ENCODE peak calls at places on chromosomes 1 and 21, in eight cellular contexts. T is bronchial epithelial cell, W is WTC11, D is transverse colon, V is omental fat pad, R is mesothelial cell of epicardium, Q is PC-3, F is AG09309. J is an unnamed sample.

GRCh38 chr1:9784508-9785133 is 39.1 kb downstream of the CLSTN1 start:
- DNase-seq in T (peak), W (peak), D (peak), V (no peak), R (peak), Q (peak), F (no peak), J (no peak)

GRCh38 chr1:24920155-24920925 is 9.7 kb downstream of the RUNX3 start:
- DNase-seq in T (no peak), W (no peak), D (no peak), V (no peak), R (no peak), Q (no peak), F (peak), J (no peak)

GRCh38 chr1:208170252-208170651 is 73.9 kb downstream of the PLXNA2 start:
- DNase-seq in T (no peak), W (no peak), D (no peak), V (no peak), R (no peak), Q (no peak), F (no peak), J (no peak)

GRCh38 chr1:66302184-66302742 is 231.7 kb upstream of the SGIP1 start:
- DNase-seq in T (no peak), W (no peak), D (no peak), V (no peak), R (no peak), Q (no peak), F (no peak), J (no peak)

GRCh38 chr1:172653015-172653709 is 5.7 kb upstream of the FASLG start:
- DNase-seq in T (peak), W (no peak), D (no peak), V (no peak), R (no peak), Q (peak), F (no peak), J (no peak)

GRCh38 chr1:214604543-214604942 is 1.5 kb downstream of the CENPF start:
- DNase-seq in T (peak), W (no peak), D (no peak), V (no peak), R (no peak), Q (peak), F (no peak), J (no peak)

GRCh38 chr21:42862123-42862475 is 17.2 kb downstream of the WDR4 start:
- DNase-seq in T (no peak), W (no peak), D (no peak), V (no peak), R (no peak), Q (no peak), F (no peak), J (no peak)

GRCh38 chr1:63042278-63042677 is 258.3 kb downstream of the ATG4C start:
- DNase-seq in T (no peak), W (no peak), D (no peak), V (no peak), R (no peak), Q (no peak), F (no peak), J (no peak)

GRCh38 chr1:204723131-204723787 is 37.7 kb upstream of the LRRN2 start:
- DNase-seq in T (no peak), W (no peak), D (no peak), V (no peak), R (no peak), Q (peak), F (no peak), J (no peak)

GRCh38 chr1:92755541-92756351 is 29.2 kb downstream of the EVI5 start:
- DNase-seq in T (no peak), W (no peak), D (no peak), V (no peak), R (no peak), Q (no peak), F (no peak), J (no peak)

GRCh38 chr1:47387921-47388509 is 28.1 kb upstream of the FOXE3 start:
- DNase-seq in T (no peak), W (no peak), D (no peak), V (no peak), R (no peak), Q (no peak), F (no peak), J (no peak)

GRCh38 chr21:25563399-25564116 is 43.7 kb downstream of the MRPL39 start:
- DNase-seq in T (no peak), W (no peak), D (peak), V (no peak), R (no peak), Q (no peak), F (no peak), J (no peak)

GRCh38 chr1:6299557-6300165 is 38.8 kb upstream of the GPR153 start:
- DNase-seq in T (no peak), W (no peak), D (no peak), V (no peak), R (no peak), Q (no peak), F (no peak), J (no peak)

GRCh38 chr1:201882665-201883132 is 6.0 kb upstream of the SHISA4 start:
- DNase-seq in T (peak), W (no peak), D (no peak), V (no peak), R (peak), Q (peak), F (peak), J (no peak)

GRCh38 chr1:59214764-59215208 is 82.1 kb upstream of the FGGY start:
- DNase-seq in T (no peak), W (no peak), D (no peak), V (no peak), R (no peak), Q (peak), F (no peak), J (no peak)

GRCh38 chr1:213976665-213977485 is 10.9 kb upstream of the PROX1 start:
- DNase-seq in T (no peak), W (no peak), D (no peak), V (no peak), R (no peak), Q (no peak), F (no peak), J (no peak)

GRCh38 chr21:15293251-15293650 is 228.5 kb upstream of the NRIP1 start:
- DNase-seq in T (peak), W (no peak), D (no peak), V (no peak), R (no peak), Q (peak), F (no peak), J (no peak)

GRCh38 chr1:23354260-23354659 is 10.2 kb upstream of the HNRNPR start:
- DNase-seq in T (no peak), W (no peak), D (no peak), V (no peak), R (no peak), Q (no peak), F (no peak), J (no peak)

GRCh38 chr1:218666263-218666662 is 321.1 kb downstream of the TGFB2 start:
- DNase-seq in T (no peak), W (no peak), D (no peak), V (no peak), R (no peak), Q (peak), F (no peak), J (no peak)

GRCh38 chr1:187862506-187862905 is 1033.8 kb downstream of the PLA2G4A start:
- DNase-seq in T (peak), W (no peak), D (no peak), V (no peak), R (no peak), Q (peak), F (no peak), J (no peak)

GRCh38 chr1:235051521-235051920 is 77.1 kb downstream of the TOMM20 start:
- DNase-seq in T (no peak), W (no peak), D (no peak), V (no peak), R (no peak), Q (no peak), F (no peak), J (no peak)

GRCh38 chr1:151909167-151910149 is at the start of gene THEM4:
- DNase-seq in T (peak), W (peak), D (peak), V (peak), R (peak), Q (peak), F (peak), J (peak)

GRCh38 chr1:28915036-28915895 is 897 bp downstream of the EPB41 start:
- DNase-seq in T (peak), W (peak), D (peak), V (no peak), R (peak), Q (peak), F (no peak), J (no peak)

GRCh38 chr1:94721240-94721639 is 98.9 kb upstream of the SLC44A3 start:
- DNase-seq in T (no peak), W (no peak), D (no peak), V (no peak), R (no peak), Q (no peak), F (no peak), J (no peak)

GRCh38 chr1:206878456-206878855 is 13.0 kb downstream of the IL20 start:
- DNase-seq in T (no peak), W (no peak), D (no peak), V (no peak), R (no peak), Q (peak), F (no peak), J (no peak)
- TF ChIP-seq CTCF in T (no peak), W (no peak), D (no peak), V (no peak), R (no peak), Q (peak), F (no peak), J (no peak)

DNA sequence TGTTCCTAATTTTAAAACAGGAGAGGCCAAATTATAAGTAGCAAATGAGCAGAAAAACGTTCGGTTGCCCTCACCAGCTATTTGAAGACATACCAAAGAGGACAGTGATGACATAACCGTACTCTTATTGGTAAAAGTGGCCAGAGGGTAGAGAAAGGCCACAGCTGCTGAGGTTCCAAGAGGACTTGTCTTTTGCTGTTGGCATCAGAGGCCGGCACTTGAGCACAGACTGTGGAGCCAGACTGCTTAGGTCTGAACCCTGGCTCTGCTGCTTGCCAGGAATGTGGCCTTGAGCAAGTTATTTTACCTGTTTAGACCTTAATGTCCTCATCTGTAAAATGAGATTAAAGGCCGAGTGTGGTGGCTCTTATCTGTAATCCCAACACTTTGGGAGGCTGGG is 14.9 kb downstream of the ETV3L start:
- DNase-seq in T (no peak), W (no peak), D (no peak), V (no peak), R (no peak), Q (no peak), F (no peak), J (no peak)
- TF ChIP-seq CTCF in T (no peak), W (no peak), D (no peak), V (no peak), R (no peak), Q (no peak), F (no peak), J (no peak)

DNA sequence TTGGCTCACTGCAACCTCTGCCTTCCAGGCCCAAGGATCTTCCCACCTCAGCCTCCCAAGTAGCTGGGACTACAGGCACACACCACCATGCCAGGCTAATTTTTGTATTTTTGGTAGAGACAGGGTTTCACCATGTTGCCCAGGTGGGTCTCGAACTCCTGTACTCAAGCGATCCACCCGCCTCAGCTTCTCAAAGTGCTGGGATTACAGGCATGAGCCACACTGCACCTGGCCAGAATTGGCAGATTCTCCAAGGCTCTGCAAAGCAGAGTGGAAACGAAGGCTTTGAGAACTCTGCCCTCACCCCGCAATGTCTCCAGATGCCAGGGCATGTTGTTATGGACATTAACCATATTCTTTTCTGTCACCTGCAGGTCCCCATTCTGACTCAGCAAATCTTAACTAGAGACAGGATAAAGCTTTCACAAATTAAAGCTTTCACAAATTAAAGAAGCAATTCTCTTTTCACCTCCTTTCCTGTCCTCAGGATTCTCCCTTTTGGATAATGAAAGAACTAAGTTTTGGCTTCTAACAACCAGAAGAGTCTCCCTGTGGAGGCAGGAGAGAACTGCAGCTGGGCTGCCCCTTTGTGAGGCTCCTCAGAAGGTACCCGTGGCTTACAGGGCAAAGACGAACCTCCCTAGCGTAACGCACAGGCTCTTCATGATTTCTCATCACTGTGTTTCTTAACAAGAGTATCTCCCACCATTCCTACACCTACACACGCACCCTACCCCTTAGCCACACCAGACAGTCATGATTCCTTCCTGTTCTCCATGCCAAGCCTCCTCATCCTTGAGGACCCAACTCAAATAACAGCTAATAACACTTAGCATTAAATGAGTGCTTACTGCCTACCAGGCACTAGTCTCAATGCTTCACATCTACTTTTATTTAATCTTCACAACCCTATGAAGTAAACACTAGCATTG is 29.8 kb downstream of the GPA33 start:
- DNase-seq in T (no peak), W (no peak), D (no peak), V (no peak), R (no peak), Q (peak), F (no peak), J (peak)
- TF ChIP-seq CTCF in T (peak), W (no peak), D (peak), V (no peak), R (no peak), Q (peak), F (peak), J (no peak)

DNA sequence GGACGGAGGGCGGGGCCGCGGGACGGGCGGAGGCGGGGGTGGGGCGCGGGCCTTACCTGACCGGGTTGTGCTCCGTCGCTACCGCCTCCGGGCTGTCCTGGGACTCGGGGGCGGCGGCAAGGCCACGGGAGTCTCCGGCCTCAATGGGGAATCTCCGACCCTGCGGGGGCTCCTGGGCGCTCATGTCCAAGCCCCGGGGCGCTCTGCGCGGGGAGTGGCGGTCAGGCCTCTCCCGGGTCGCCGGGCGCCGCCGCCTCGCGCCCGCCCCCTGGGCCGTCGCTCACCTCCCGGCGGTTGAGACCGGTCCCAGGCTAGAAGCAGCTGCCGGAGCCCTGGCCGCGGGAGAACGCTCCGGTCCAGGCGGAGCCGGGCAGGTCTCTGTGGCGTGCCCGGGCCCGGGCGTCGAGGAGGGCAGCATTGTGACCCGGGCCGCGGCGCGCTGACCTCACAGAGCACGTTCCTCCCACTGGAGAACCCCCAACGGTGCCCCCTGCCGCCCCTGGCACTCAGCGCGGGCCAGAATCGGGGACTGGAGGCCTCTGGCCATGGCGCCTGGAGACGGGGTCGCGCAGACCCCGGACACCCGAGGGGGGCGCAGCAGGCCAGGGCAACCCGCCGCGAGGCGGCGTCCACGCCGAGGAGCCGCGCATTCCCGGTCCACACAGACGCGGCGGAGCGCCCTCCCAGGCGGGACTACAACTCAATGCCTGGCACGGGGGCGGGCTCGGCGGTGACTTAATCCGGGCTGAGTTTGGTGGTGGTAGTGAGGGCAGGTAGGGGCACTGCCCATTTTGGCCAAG is 411 bp downstream of the FAM229A start:
- DNase-seq in T (peak), W (peak), D (peak), V (no peak), R (peak), Q (no peak), F (no peak), J (no peak)
- TF ChIP-seq CTCF in T (peak), W (no peak), D (peak), V (no peak), R (no peak), Q (peak), F (peak), J (no peak)

GRCh38 chr1:15684468-15685283 is 556 bp downstream of the PLEKHM2 start:
- DNase-seq in T (no peak), W (peak), D (peak), V (no peak), R (peak), Q (no peak), F (no peak), J (no peak)
- TF ChIP-seq CTCF in T (no peak), W (no peak), D (peak), V (no peak), R (no peak), Q (no peak), F (no peak), J (no peak)

GRCh38 chr1:116394270-116394669 is 21.2 kb downstream of the ATP1A1 start:
- DNase-seq in T (no peak), W (no peak), D (no peak), V (no peak), R (no peak), Q (no peak), F (no peak), J (no peak)

GRCh38 chr1:116400780-116401179 is 27.7 kb downstream of the ATP1A1 start:
- DNase-seq in T (no peak), W (no peak), D (no peak), V (no peak), R (no peak), Q (no peak), F (no peak), J (no peak)

GRCh38 chr1:116393792-116394191 is 20.7 kb downstream of the ATP1A1 start:
- DNase-seq in T (no peak), W (no peak), D (no peak), V (no peak), R (no peak), Q (no peak), F (no peak), J (no peak)

GRCh38 chr1:116396769-116397168 is 23.7 kb downstream of the ATP1A1 start:
- DNase-seq in T (no peak), W (no peak), D (no peak), V (no peak), R (no peak), Q (no peak), F (no peak), J (no peak)

GRCh38 chr1:116397728-116398127 is 24.7 kb downstream of the ATP1A1 start:
- DNase-seq in T (no peak), W (no peak), D (no peak), V (no peak), R (no peak), Q (no peak), F (no peak), J (no peak)
- TF ChIP-seq CTCF in T (no peak), W (no peak), D (no peak), V (no peak), R (no peak), Q (no peak), F (no peak), J (no peak)

GRCh38 chr1:178051071-178051470 is 42.8 kb upstream of the RASAL2 start:
- DNase-seq in T (no peak), W (no peak), D (no peak), V (no peak), R (no peak), Q (no peak), F (no peak), J (no peak)
- TF ChIP-seq CTCF in T (no peak), W (no peak), D (no peak), V (no peak), R (no peak), Q (no peak), F (no peak), J (no peak)

DNA sequence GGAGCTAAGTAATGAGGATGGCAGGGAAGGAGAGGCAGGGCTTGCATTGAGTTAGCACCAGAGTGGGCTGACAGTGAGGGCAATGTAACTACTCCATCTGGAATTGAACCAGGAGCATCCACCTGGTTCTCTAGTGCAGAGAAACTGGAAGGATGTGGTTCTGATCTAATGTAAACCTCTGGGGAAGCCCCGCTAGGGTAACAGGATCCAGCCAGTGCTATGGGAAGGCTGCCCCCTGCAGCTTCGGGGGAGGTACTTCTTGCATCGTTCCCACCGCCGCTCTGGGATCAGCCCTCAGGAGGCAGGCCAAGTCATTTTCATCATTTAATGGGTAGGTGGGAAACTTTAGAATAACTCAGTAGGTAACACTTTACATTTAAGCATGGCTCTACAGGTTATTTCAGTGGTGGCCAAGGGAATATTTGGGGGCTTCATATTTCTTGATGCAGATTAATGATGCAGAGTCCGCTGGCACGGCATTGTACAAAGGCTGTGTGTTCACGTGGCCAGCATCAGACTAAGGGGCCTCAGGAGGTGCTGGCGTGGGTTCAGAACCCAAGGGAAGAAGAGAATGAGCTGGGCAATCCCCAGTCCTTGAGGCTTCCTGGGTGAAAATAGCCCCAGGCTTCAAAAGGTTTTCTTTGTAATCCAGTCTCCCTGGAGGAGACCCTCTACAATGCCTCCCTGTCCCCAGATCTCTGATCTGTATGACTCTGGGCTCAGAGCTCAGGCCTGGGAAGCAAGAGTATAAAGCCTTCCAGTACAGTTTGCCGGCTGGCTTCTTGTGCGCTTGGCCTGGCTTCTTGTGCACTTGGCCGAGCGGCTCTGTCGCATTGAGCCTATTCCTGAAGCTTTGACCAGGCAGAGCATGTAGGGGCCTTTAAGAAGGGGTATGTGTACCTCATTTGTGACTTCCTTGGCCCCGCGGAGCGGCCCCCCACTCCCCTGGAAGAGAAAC is 26.4 kb upstream of the KAZN start:
- DNase-seq in T (no peak), W (peak), D (no peak), V (no peak), R (no peak), Q (peak), F (no peak), J (no peak)
- TF ChIP-seq CTCF in T (no peak), W (peak), D (no peak), V (no peak), R (no peak), Q (peak), F (peak), J (peak)

GRCh38 chr1:203346060-203346754 is 4.7 kb downstream of the FMOD start:
- DNase-seq in T (no peak), W (no peak), D (no peak), V (no peak), R (no peak), Q (no peak), F (no peak), J (no peak)
- TF ChIP-seq CTCF in T (no peak), W (no peak), D (no peak), V (no peak), R (peak), Q (peak), F (peak), J (no peak)